ENCODE peak calls at places on chromosome 2, in seven cellular contexts. One of them, this sample, is unnamed.
A peak's percentile ranks its signal among the peaks of the same experiment; 100 is the strongest.

GRCh38 chr2:173271825-173272224 is 82.8 kb upstream of the CDCA7 start:
- DNase-seq in lung microvascular endothelial cell: no peak
- DNase-seq in HEK293T: no peak
- DNase-seq in GM13976: no peak
- DNase-seq in BJ: no peak
- DNase-seq in dermis microvascular lymphatic vessel endothelial cell: no peak
- DNase-seq in RPMI8226: no peak
- DNase-seq in this sample: no peak

GRCh38 chr2:147255812-147256211 is 589.0 kb upstream of the ACVR2A start:
- DNase-seq in lung microvascular endothelial cell: no peak
- DNase-seq in HEK293T: no peak
- DNase-seq in GM13976: no peak
- DNase-seq in BJ: no peak
- DNase-seq in dermis microvascular lymphatic vessel endothelial cell: no peak
- DNase-seq in RPMI8226: no peak
- DNase-seq in this sample: no peak

GRCh38 chr2:205776139-205776538 is 93.8 kb downstream of the NRP2 start:
- DNase-seq in lung microvascular endothelial cell: peak; percentile 64
- DNase-seq in HEK293T: peak; percentile 66
- DNase-seq in GM13976: peak; percentile 70
- DNase-seq in BJ: no peak
- DNase-seq in dermis microvascular lymphatic vessel endothelial cell: peak; percentile 57
- DNase-seq in RPMI8226: peak; percentile 65
- DNase-seq in this sample: peak; percentile 42

GRCh38 chr2:143083636-143084035 is 45.6 kb upstream of the ARHGAP15 start:
- DNase-seq in lung microvascular endothelial cell: no peak
- DNase-seq in HEK293T: no peak
- DNase-seq in GM13976: no peak
- DNase-seq in BJ: peak; percentile 41
- DNase-seq in dermis microvascular lymphatic vessel endothelial cell: peak; percentile 46
- DNase-seq in RPMI8226: no peak
- DNase-seq in this sample: no peak

GRCh38 chr2:180577567-180577966 is 402.8 kb upstream of the UBE2E3 start:
- DNase-seq in lung microvascular endothelial cell: no peak
- DNase-seq in HEK293T: no peak
- DNase-seq in GM13976: no peak
- DNase-seq in BJ: no peak
- DNase-seq in dermis microvascular lymphatic vessel endothelial cell: no peak
- DNase-seq in RPMI8226: no peak
- DNase-seq in this sample: no peak

GRCh38 chr2:19355416-19355821 is 3.0 kb downstream of the OSR1 start:
- DNase-seq in lung microvascular endothelial cell: no peak
- DNase-seq in HEK293T: no peak
- DNase-seq in GM13976: peak; percentile 20
- DNase-seq in BJ: no peak
- DNase-seq in dermis microvascular lymphatic vessel endothelial cell: no peak
- DNase-seq in RPMI8226: no peak
- DNase-seq in this sample: no peak

GRCh38 chr2:54569745-54570296 is 113.7 kb downstream of the SPTBN1 start:
- DNase-seq in lung microvascular endothelial cell: no peak
- DNase-seq in HEK293T: no peak
- DNase-seq in GM13976: no peak
- DNase-seq in BJ: no peak
- DNase-seq in dermis microvascular lymphatic vessel endothelial cell: no peak
- DNase-seq in RPMI8226: peak; percentile 45
- DNase-seq in this sample: no peak

GRCh38 chr2:36357506-36358316 is 2.1 kb downstream of the CRIM1 start:
- DNase-seq in lung microvascular endothelial cell: peak; percentile 77
- DNase-seq in HEK293T: peak; percentile 44
- DNase-seq in GM13976: peak; percentile 60
- DNase-seq in BJ: no peak
- DNase-seq in dermis microvascular lymphatic vessel endothelial cell: peak; percentile 79
- DNase-seq in RPMI8226: peak; percentile 77
- DNase-seq in this sample: no peak

GRCh38 chr2:50754514-50754913 is 277.4 kb downstream of the NRXN1 start:
- DNase-seq in lung microvascular endothelial cell: no peak
- DNase-seq in HEK293T: no peak
- DNase-seq in GM13976: no peak
- DNase-seq in BJ: no peak
- DNase-seq in dermis microvascular lymphatic vessel endothelial cell: no peak
- DNase-seq in RPMI8226: no peak
- DNase-seq in this sample: no peak

GRCh38 chr2:215435261-215435808 is 533 bp downstream of the FN1 start:
- DNase-seq in lung microvascular endothelial cell: peak; percentile 66
- DNase-seq in HEK293T: peak; percentile 34
- DNase-seq in GM13976: no peak
- DNase-seq in BJ: no peak
- DNase-seq in dermis microvascular lymphatic vessel endothelial cell: peak; percentile 51
- DNase-seq in RPMI8226: peak; percentile 48
- DNase-seq in this sample: peak; percentile 47

GRCh38 chr2:110099036-110099420 is 16.6 kb downstream of the MALL start:
- DNase-seq in lung microvascular endothelial cell: peak; percentile 67
- DNase-seq in HEK293T: no peak
- DNase-seq in GM13976: no peak
- DNase-seq in BJ: no peak
- DNase-seq in dermis microvascular lymphatic vessel endothelial cell: peak; percentile 68
- DNase-seq in RPMI8226: no peak
- DNase-seq in this sample: no peak

GRCh38 chr2:29724282-29724681 is 197.1 kb downstream of the ALK start:
- DNase-seq in lung microvascular endothelial cell: no peak
- DNase-seq in HEK293T: no peak
- DNase-seq in GM13976: no peak
- DNase-seq in BJ: no peak
- DNase-seq in dermis microvascular lymphatic vessel endothelial cell: no peak
- DNase-seq in RPMI8226: no peak
- DNase-seq in this sample: no peak

GRCh38 chr2:85971369-85971768 is 82.6 kb upstream of the ST3GAL5 start:
- DNase-seq in lung microvascular endothelial cell: no peak
- DNase-seq in HEK293T: no peak
- DNase-seq in GM13976: no peak
- DNase-seq in BJ: no peak
- DNase-seq in dermis microvascular lymphatic vessel endothelial cell: no peak
- DNase-seq in RPMI8226: no peak
- DNase-seq in this sample: no peak

GRCh38 chr2:224847961-224848850 is 132.0 kb upstream of the CCDC195 start:
- DNase-seq in lung microvascular endothelial cell: peak; percentile 39
- DNase-seq in HEK293T: peak; percentile 47
- DNase-seq in GM13976: no peak
- DNase-seq in BJ: no peak
- DNase-seq in dermis microvascular lymphatic vessel endothelial cell: peak; percentile 58
- DNase-seq in RPMI8226: no peak
- DNase-seq in this sample: no peak

GRCh38 chr2:28869494-28870145 is 489 bp downstream of the TRMT61B start:
- DNase-seq in lung microvascular endothelial cell: no peak
- DNase-seq in HEK293T: no peak
- DNase-seq in GM13976: peak; percentile 41
- DNase-seq in BJ: no peak
- DNase-seq in dermis microvascular lymphatic vessel endothelial cell: peak; percentile 2
- DNase-seq in RPMI8226: no peak
- DNase-seq in this sample: no peak

This sample was measured in SK-N-DZ.